ENCODE peak calls at places on chromosome 15, in six cellular contexts. One of them, this sample, is unnamed.

GRCh38 chr15:95247068-95247984 is 1016.0 kb downstream of the MCTP2 start:
- ATAC-seq in lower lobe of right lung: peak; percentile 43
- ATAC-seq in activated T-cell treated with anti-CD3 and anti-CD28 coated beads, Interleukin-2, amount 50 U/mL, for 4 hours: no peak
- ATAC-seq in mucosa of descending colon: no peak
- ATAC-seq in left cardiac atrium: no peak
- ATAC-seq in natural killer cell: no peak
- ATAC-seq in this sample: no peak

GRCh38 chr15:40879609-40880008 is 5.6 kb upstream of the RHOV start:
- ATAC-seq in lower lobe of right lung: no peak
- ATAC-seq in activated T-cell treated with anti-CD3 and anti-CD28 coated beads, Interleukin-2, amount 50 U/mL, for 4 hours: no peak
- ATAC-seq in mucosa of descending colon: peak; percentile 98
- ATAC-seq in left cardiac atrium: no peak
- ATAC-seq in natural killer cell: no peak
- ATAC-seq in this sample: no peak

GRCh38 chr15:77456746-77457618 is 36.3 kb downstream of the HMG20A start:
- ATAC-seq in lower lobe of right lung: peak; percentile 71
- ATAC-seq in activated T-cell treated with anti-CD3 and anti-CD28 coated beads, Interleukin-2, amount 50 U/mL, for 4 hours: no peak
- ATAC-seq in mucosa of descending colon: no peak
- ATAC-seq in left cardiac atrium: no peak
- ATAC-seq in natural killer cell: no peak
- ATAC-seq in this sample: no peak

GRCh38 chr15:72844067-72844466 is 60.5 kb upstream of the ADPGK start:
- ATAC-seq in lower lobe of right lung: no peak
- ATAC-seq in activated T-cell treated with anti-CD3 and anti-CD28 coated beads, Interleukin-2, amount 50 U/mL, for 4 hours: no peak
- ATAC-seq in mucosa of descending colon: no peak
- ATAC-seq in left cardiac atrium: no peak
- ATAC-seq in natural killer cell: peak; percentile 64
- ATAC-seq in this sample: no peak

GRCh38 chr15:32993285-32993684 is 201.2 kb downstream of the FMN1 start:
- ATAC-seq in lower lobe of right lung: no peak
- ATAC-seq in activated T-cell treated with anti-CD3 and anti-CD28 coated beads, Interleukin-2, amount 50 U/mL, for 4 hours: no peak
- ATAC-seq in mucosa of descending colon: peak; percentile 16
- ATAC-seq in left cardiac atrium: no peak
- ATAC-seq in natural killer cell: no peak
- ATAC-seq in this sample: no peak

GRCh38 chr15:72200395-72201237 is 3.0 kb upstream of the GRAMD2A start:
- ATAC-seq in lower lobe of right lung: no peak
- ATAC-seq in activated T-cell treated with anti-CD3 and anti-CD28 coated beads, Interleukin-2, amount 50 U/mL, for 4 hours: no peak
- ATAC-seq in mucosa of descending colon: no peak
- ATAC-seq in left cardiac atrium: no peak
- ATAC-seq in natural killer cell: no peak
- ATAC-seq in this sample: no peak

GRCh38 chr15:53453253-53454105 is 306.0 kb downstream of the WDR72 start:
- ATAC-seq in lower lobe of right lung: peak; percentile 50
- ATAC-seq in activated T-cell treated with anti-CD3 and anti-CD28 coated beads, Interleukin-2, amount 50 U/mL, for 4 hours: no peak
- ATAC-seq in mucosa of descending colon: peak; percentile 94
- ATAC-seq in left cardiac atrium: no peak
- ATAC-seq in natural killer cell: no peak
- ATAC-seq in this sample: no peak

GRCh38 chr15:90095521-90095959 is 6.7 kb downstream of the IDH2 start:
- ATAC-seq in lower lobe of right lung: peak; percentile 55
- ATAC-seq in activated T-cell treated with anti-CD3 and anti-CD28 coated beads, Interleukin-2, amount 50 U/mL, for 4 hours: no peak
- ATAC-seq in mucosa of descending colon: no peak
- ATAC-seq in left cardiac atrium: no peak
- ATAC-seq in natural killer cell: no peak
- ATAC-seq in this sample: no peak

GRCh38 chr15:62046064-62046779 is 14.0 kb downstream of the VPS13C start:
- ATAC-seq in lower lobe of right lung: no peak
- ATAC-seq in activated T-cell treated with anti-CD3 and anti-CD28 coated beads, Interleukin-2, amount 50 U/mL, for 4 hours: peak; percentile 67
- ATAC-seq in mucosa of descending colon: peak; percentile 42
- ATAC-seq in left cardiac atrium: no peak
- ATAC-seq in natural killer cell: peak; percentile 82
- ATAC-seq in this sample: peak; percentile 93

GRCh38 chr15:69926721-69927120 is 171.0 kb downstream of the TLE3 start:
- ATAC-seq in lower lobe of right lung: no peak
- ATAC-seq in activated T-cell treated with anti-CD3 and anti-CD28 coated beads, Interleukin-2, amount 50 U/mL, for 4 hours: no peak
- ATAC-seq in mucosa of descending colon: no peak
- ATAC-seq in left cardiac atrium: no peak
- ATAC-seq in natural killer cell: no peak
- ATAC-seq in this sample: no peak

GRCh38 chr15:58432421-58432820 is 630 bp downstream of the LIPC start:
- ATAC-seq in lower lobe of right lung: peak; percentile 53
- ATAC-seq in activated T-cell treated with anti-CD3 and anti-CD28 coated beads, Interleukin-2, amount 50 U/mL, for 4 hours: no peak
- ATAC-seq in mucosa of descending colon: no peak
- ATAC-seq in left cardiac atrium: peak; percentile 64
- ATAC-seq in natural killer cell: no peak
- ATAC-seq in this sample: no peak

GRCh38 chr15:93028632-93029612 is 60.1 kb downstream of the RGMA start:
- ATAC-seq in lower lobe of right lung: peak; percentile 81
- ATAC-seq in activated T-cell treated with anti-CD3 and anti-CD28 coated beads, Interleukin-2, amount 50 U/mL, for 4 hours: peak; percentile 24
- ATAC-seq in mucosa of descending colon: peak; percentile 29
- ATAC-seq in left cardiac atrium: peak; percentile 70
- ATAC-seq in natural killer cell: no peak
- ATAC-seq in this sample: peak; percentile 31

GRCh38 chr15:89136818-89137772 is 48.8 kb downstream of the ABHD2 start:
- ATAC-seq in lower lobe of right lung: peak; percentile 44
- ATAC-seq in activated T-cell treated with anti-CD3 and anti-CD28 coated beads, Interleukin-2, amount 50 U/mL, for 4 hours: no peak
- ATAC-seq in mucosa of descending colon: peak; percentile 81
- ATAC-seq in left cardiac atrium: peak; percentile 83
- ATAC-seq in natural killer cell: peak; percentile 75
- ATAC-seq in this sample: no peak

GRCh38 chr15:99371180-99372103 is 120.2 kb downstream of the LRRC28 start:
- ATAC-seq in lower lobe of right lung: no peak
- ATAC-seq in activated T-cell treated with anti-CD3 and anti-CD28 coated beads, Interleukin-2, amount 50 U/mL, for 4 hours: peak; percentile 88
- ATAC-seq in mucosa of descending colon: no peak
- ATAC-seq in left cardiac atrium: peak; percentile 76
- ATAC-seq in natural killer cell: no peak
- ATAC-seq in this sample: peak; percentile 62